ENCODE peak calls at places on chromosomes 5 and 9, in ten cellular contexts. U, O, D, N, J, W, L, K, T and G are unnamed samples.

GRCh38 chr9:128232811-128233428 is 29.7 kb downstream of the DNM1 start:
- DNase-seq in U (no peak), L (no peak), W (no peak), N (no peak), J (no peak), K (no peak), O (no peak), T (no peak), D (no peak), G (no peak)

GRCh38 chr5:142748132-142748531 is 22.0 kb upstream of the ARHGAP26 start:
- DNase-seq in L (no peak), J (no peak), N (no peak), O (peak), D (no peak), K (no peak), T (no peak), U (no peak), W (no peak), G (no peak)

GRCh38 chr5:171272996-171273970 is 35.8 kb upstream of the TLX3 start:
- DNase-seq in J (no peak), T (peak), N (peak), L (no peak), K (no peak), U (no peak), D (peak), O (peak), W (no peak), G (no peak)

GRCh38 chr9:130356033-130356432 is 88.7 kb upstream of the ASS1 start:
- DNase-seq in W (no peak), N (no peak), T (no peak), D (no peak), J (no peak), K (no peak), L (no peak), U (no peak), O (no peak), G (no peak)

GRCh38 chr5:44002381-44002901 is 386.8 kb downstream of the FGF10 start:
- DNase-seq in T (peak), N (no peak), L (no peak), D (peak), W (no peak), U (no peak), J (no peak), K (no peak), O (peak), G (no peak)

GRCh38 chr9:133142657-133143592 is 20.8 kb downstream of the GBGT1 start:
- DNase-seq in W (no peak), N (no peak), D (no peak), T (no peak), J (no peak), U (no peak), O (no peak), L (no peak), K (no peak), G (peak)

GRCh38 chr9:128151343-128152132 is 2.3 kb downstream of the LCN2 start:
- DNase-seq in W (no peak), D (no peak), N (no peak), L (no peak), U (no peak), J (no peak), T (no peak), O (no peak), K (peak), G (peak)

GRCh38 chr5:3564827-3565560 is 30.6 kb upstream of the IRX1 start:
- DNase-seq in N (peak), K (no peak), T (no peak), J (no peak), L (no peak), D (no peak), W (no peak), U (no peak), O (no peak), G (no peak)

GRCh38 chr5:39547548-39548154 is 122.9 kb upstream of the DAB2 start:
- DNase-seq in W (no peak), J (peak), D (peak), L (no peak), U (no peak), T (peak), K (no peak), O (peak), N (peak), G (no peak)

GRCh38 chr9:4970970-4971641 is 14.0 kb upstream of the JAK2 start:
- DNase-seq in N (no peak), O (no peak), K (no peak), D (no peak), J (no peak), U (no peak), L (no peak), W (no peak), T (no peak), G (no peak)

GRCh38 chr5:149656576-149657182 is 73.4 kb upstream of the PPARGC1B start:
- DNase-seq in J (no peak), N (peak), D (peak), K (peak), T (peak), W (no peak), U (no peak), O (no peak), L (no peak), G (no peak)

GRCh38 chr9:21796768-21797167 is 5.7 kb upstream of the MTAP start:
- DNase-seq in J (no peak), D (peak), O (peak), K (no peak), N (no peak), T (no peak), U (no peak), L (no peak), W (no peak), G (no peak)

GRCh38 chr9:109817146-109817845 is 37.3 kb downstream of the PALM2AKAP2 start:
- DNase-seq in L (no peak), N (no peak), K (no peak), O (peak), U (no peak), T (peak), J (peak), W (no peak), D (peak), G (no peak)

GRCh38 chr9:131773911-131774379 is 34.1 kb upstream of the RAPGEF1 start:
- DNase-seq in W (no peak), L (no peak), U (no peak), J (peak), N (peak), D (peak), K (no peak), O (peak), T (peak), G (no peak)

GRCh38 chr5:67234671-67235176 is 38.1 kb upstream of the CD180 start:
- DNase-seq in T (peak), D (peak), W (no peak), K (no peak), O (peak), U (no peak), J (no peak), L (no peak), N (no peak), G (peak)

GRCh38 chr5:141303756-141304155 is at the start of gene SLC25A2:
- DNase-seq in N (no peak), L (no peak), T (no peak), J (no peak), K (no peak), U (no peak), W (no peak), D (no peak), O (no peak), G (no peak)

GRCh38 chr5:138352722-138353549 is 451 bp downstream of the KDM3B start:
- DNase-seq in T (peak), N (peak), L (peak), U (peak), O (peak), J (peak), D (peak), K (peak), W (peak), G (peak)

GRCh38 chr5:57686806-57687205 is 204.2 kb upstream of the ACTBL2 start:
- DNase-seq in L (no peak), J (no peak), K (no peak), W (no peak), D (no peak), T (no peak), N (no peak), O (no peak), U (no peak), G (no peak)

GRCh38 chr9:69949396-69949795 is 94.3 kb upstream of the MAMDC2 start:
- DNase-seq in L (no peak), J (no peak), D (no peak), O (peak), K (no peak), U (no peak), T (no peak), N (no peak), W (no peak), G (no peak)

GRCh38 chr5:58517192-58517591 is 26.0 kb downstream of the GAPT start:
- DNase-seq in N (no peak), T (no peak), W (no peak), U (no peak), J (no peak), O (no peak), L (no peak), D (no peak), K (no peak), G (no peak)

GRCh38 chr5:324736-325612 is 3.5 kb downstream of the AHRR start:
- DNase-seq in N (no peak), D (no peak), U (peak), O (no peak), T (no peak), J (no peak), K (no peak), W (no peak), L (no peak), G (peak)

GRCh38 chr5:1009359-1010180 is 968 bp downstream of the NKD2 start:
- DNase-seq in N (no peak), W (peak), O (no peak), D (no peak), J (no peak), T (no peak), L (peak), U (peak), K (peak), G (peak)

GRCh38 chr9:14372437-14373318 is 58.7 kb upstream of the NFIB start:
- DNase-seq in N (peak), U (peak), W (no peak), J (no peak), O (peak), T (peak), K (no peak), L (no peak), D (peak), G (no peak)

GRCh38 chr5:155938051-155938450 is 388.9 kb upstream of the SGCD start:
- DNase-seq in O (no peak), L (no peak), T (no peak), U (no peak), J (no peak), N (no peak), K (no peak), D (no peak), W (no peak), G (no peak)